ENCODE peak calls at places on chromosome 22, in five cellular contexts. A is LHCN-M2, H is NCI-H1417, K is head of caudate nucleus, F is HEK293T. S is an unnamed sample.

GRCh38 chr22:38788417-38788816 is 5.5 kb downstream of the DNAL4 start:
- DNase-seq in A (peak), H (no peak), K (no peak), F (no peak), S (no peak)

GRCh38 chr22:38997518-38997917 is 15.4 kb downstream of the APOBEC3B start:
- DNase-seq in A (no peak), H (no peak), K (no peak), F (no peak), S (no peak)

GRCh38 chr22:29799217-29799680 is 32.1 kb downstream of the UQCR10 start:
- DNase-seq in A (peak), H (no peak), K (peak), F (no peak), S (peak)

GRCh38 chr22:24181996-24182560 is 791 bp downstream of the SUSD2 start:
- DNase-seq in A (no peak), H (no peak), K (no peak), F (no peak), S (no peak)

GRCh38 chr22:49417833-49418232 is 409.8 kb downstream of the BRD1 start:
- DNase-seq in A (no peak), H (no peak), K (no peak), F (no peak), S (no peak)

GRCh38 chr22:31179345-31179744 is 19.4 kb downstream of the RNF185 start:
- DNase-seq in A (no peak), H (no peak), K (no peak), F (no peak), S (peak)

GRCh38 chr22:32803020-32803758 is 1.7 kb downstream of the TIMP3 start:
- DNase-seq in A (peak), H (no peak), K (no peak), F (no peak), S (no peak)

GRCh38 chr22:45968003-45968650 is 8.8 kb downstream of the WNT7B start:
- DNase-seq in A (peak), H (no peak), K (no peak), F (no peak), S (no peak)

GRCh38 chr22:32005453-32005852 is 37.6 kb upstream of the SLC5A1 start:
- DNase-seq in A (peak), H (no peak), K (no peak), F (no peak), S (no peak)

GRCh38 chr22:46538816-46539163 is 1.4 kb upstream of the CELSR1 start:
- DNase-seq in A (no peak), H (no peak), K (no peak), F (no peak), S (no peak)